ENCODE peak calls at places on chromosomes 3 and 15, in four cellular contexts. G is HepG2; M is cardiac fibroblast; Z is naive thymus-derived CD4-positive, alpha-beta T cell. R is an unnamed sample.

GRCh38 chr15:43776101-43776717 is 557 bp downstream of the ELL3 start:
- DNase-seq in Z (no peak), M (no peak), G (no peak), R (no peak)

GRCh38 chr15:66133247-66133646 is 120.3 kb downstream of the MEGF11 start:
- DNase-seq in Z (no peak), M (no peak), G (no peak), R (no peak)

GRCh38 chr15:70605606-70606410 is 157.6 kb downstream of the UACA start:
- DNase-seq in Z (no peak), M (peak), G (peak), R (no peak)

GRCh38 chr3:62569609-62570008 is 196.3 kb upstream of the FEZF2 start:
- DNase-seq in Z (no peak), G (no peak), M (no peak), R (no peak)

GRCh38 chr15:33008284-33009011 is 186.1 kb downstream of the FMN1 start:
- DNase-seq in M (peak), Z (no peak), G (no peak), R (no peak)

GRCh38 chr3:185332026-185332735 is 30.8 kb upstream of the MAP3K13 start:
- DNase-seq in Z (no peak), G (peak), M (peak), R (no peak)

GRCh38 chr15:64455951-64456350 is 4.4 kb upstream of the ZNF609 start:
- DNase-seq in Z (no peak), M (no peak), G (no peak), R (no peak)

GRCh38 chr3:71659758-71660666 is 65.2 kb downstream of the EIF4E3 start:
- DNase-seq in Z (no peak), G (no peak), M (no peak), R (peak)

GRCh38 chr3:56823421-56823926 is 21.7 kb upstream of the ARHGEF3 start:
- DNase-seq in M (no peak), G (no peak), Z (no peak), R (no peak)

GRCh38 chr3:52791396-52791795 is 3.2 kb upstream of the ITIH3 start:
- DNase-seq in Z (no peak), G (no peak), M (no peak), R (no peak)

GRCh38 chr3:48367201-48367600 is 4.8 kb upstream of the FBXW12 start:
- DNase-seq in G (no peak), Z (no peak), M (no peak), R (no peak)

GRCh38 chr3:52245322-52246263 is at the start of gene PPM1M:
- DNase-seq in M (peak), G (no peak), Z (peak), R (no peak)

GRCh38 chr15:66429117-66429516 is 42.4 kb downstream of the MAP2K1 start:
- DNase-seq in G (no peak), Z (no peak), M (no peak), R (no peak)

GRCh38 chr15:45586990-45587860 is at the start of gene BLOC1S6:
- DNase-seq in M (peak), G (peak), Z (peak), R (peak)

GRCh38 chr3:82707035-82707434 is 945.6 kb upstream of the GBE1 start:
- DNase-seq in M (no peak), G (no peak), Z (no peak), R (no peak)

GRCh38 chr15:90716317-90716975 is 700 bp upstream of the BLM start:
- DNase-seq in G (no peak), M (peak), Z (no peak), R (no peak)

GRCh38 chr3:14410501-14411165 is 8.2 kb downstream of the SLC6A6 start:
- DNase-seq in M (peak), G (peak), Z (no peak), R (no peak)

GRCh38 chr3:135918600-135918999 is 46.9 kb upstream of the PPP2R3A start:
- DNase-seq in Z (no peak), M (peak), G (peak), R (no peak)

GRCh38 chr3:138323971-138324370 is 5.7 kb downstream of the NME9 start:
- DNase-seq in Z (no peak), M (no peak), G (no peak), R (no peak)

GRCh38 chr3:150760431-150761200 is 2.4 kb downstream of the SIAH2 start:
- DNase-seq in M (no peak), Z (no peak), G (no peak), R (no peak)

GRCh38 chr3:63979093-63979492 is 44.2 kb downstream of the PSMD6 start:
- DNase-seq in G (no peak), Z (no peak), M (peak), R (peak)

GRCh38 chr15:90358124-90359033 is 6.3 kb downstream of the ZNF774 start:
- DNase-seq in G (no peak), Z (no peak), M (peak), R (no peak)

GRCh38 chr3:133119146-133119545 is 81.0 kb downstream of the TMEM108 start:
- DNase-seq in M (no peak), Z (no peak), G (no peak), R (no peak)

GRCh38 chr15:32649336-32649735 is 7.8 kb downstream of the SCG5 start:
- DNase-seq in G (peak), Z (no peak), M (peak), R (no peak)

GRCh38 chr3:128075516-128076464 is 23.6 kb downstream of the SEC61A1 start:
- DNase-seq in M (peak), Z (peak), G (no peak), R (peak)

GRCh38 chr3:162710332-162711112 is 1213.9 kb downstream of the OTOL1 start:
- DNase-seq in Z (no peak), M (no peak), G (no peak), R (no peak)

DNA sequence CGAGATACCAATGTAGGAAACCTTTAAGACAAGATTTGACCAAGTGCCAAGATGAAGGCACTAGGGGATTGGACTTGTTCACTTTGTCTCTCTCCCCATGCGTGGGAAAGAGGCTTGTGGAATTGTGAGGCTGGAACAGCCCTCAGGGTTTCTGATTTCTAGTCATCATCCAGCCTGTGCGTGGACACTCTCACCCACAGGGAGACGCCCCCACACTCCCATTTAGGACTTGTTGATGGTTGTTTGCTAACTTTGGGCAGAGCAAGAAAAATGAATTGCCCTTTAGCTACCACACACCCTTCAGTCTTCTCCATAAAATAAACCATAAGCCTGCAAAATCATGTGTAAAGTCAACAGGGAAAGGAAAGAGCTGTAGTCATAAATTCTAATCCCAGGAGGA is 18.4 kb downstream of the ACKR2 start:
- DNase-seq in G (no peak), Z (no peak), M (no peak), R (no peak)
- H3K4me3 ChIP-seq in G (no peak), Z (no peak), M (no peak), R (no peak)

DNA sequence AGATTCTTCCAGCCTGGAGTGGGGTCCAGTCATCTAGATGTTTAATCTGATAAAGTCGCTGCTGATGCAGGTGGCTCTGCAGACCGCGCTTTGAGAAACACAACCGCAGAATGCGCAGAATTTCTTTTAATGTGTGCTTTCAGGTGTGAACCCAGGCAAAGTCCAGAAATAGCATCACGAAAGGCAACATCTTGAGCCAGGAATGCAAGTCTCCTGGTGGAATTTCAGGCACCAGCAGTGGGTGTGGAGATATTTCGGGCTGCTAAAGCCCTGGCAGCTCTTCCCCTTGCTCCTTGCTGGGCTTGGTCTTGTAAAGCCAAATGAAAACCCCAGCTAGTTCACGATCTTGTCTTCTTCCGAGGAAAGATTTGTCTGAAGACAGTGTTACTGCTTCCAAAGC is 67.3 kb upstream of the SLC25A26 start:
- DNase-seq in Z (no peak), G (no peak), M (no peak), R (no peak)
- H3K4me3 ChIP-seq in Z (no peak), G (no peak), M (peak), R (no peak)

GRCh38 chr3:112785321-112786001 is 61.2 kb downstream of the CD200R1L start:
- DNase-seq in M (no peak), G (no peak), Z (no peak), R (no peak)
- H3K4me3 ChIP-seq in M (no peak), G (no peak), Z (no peak), R (no peak)

GRCh38 chr3:152204218-152204617 is 64.5 kb upstream of the MBNL1 start:
- DNase-seq in Z (no peak), G (no peak), M (no peak), R (no peak)
- H3K4me3 ChIP-seq in Z (peak), G (no peak), M (no peak), R (no peak)

DNA sequence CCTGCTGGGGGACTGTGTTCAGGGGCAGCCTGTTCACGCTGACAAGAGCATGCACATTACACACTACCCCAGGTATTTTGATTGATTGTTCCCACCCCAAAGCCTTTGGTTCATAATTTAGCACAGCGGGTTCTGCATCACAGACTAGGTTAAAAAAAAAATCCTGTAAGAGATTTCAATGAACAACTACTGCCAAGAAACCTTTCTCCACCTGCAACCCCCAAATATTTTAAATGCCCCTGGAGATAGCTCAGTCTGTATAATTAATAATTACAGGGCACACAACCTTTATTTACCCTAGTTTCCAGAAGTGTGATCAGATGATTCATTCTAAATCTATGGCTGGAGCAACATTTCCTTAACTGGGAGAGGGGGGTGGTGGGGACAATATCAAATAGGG is 87.6 kb downstream of the NR2F2 start:
- DNase-seq in G (no peak), Z (no peak), M (no peak), R (no peak)
- H3K4me3 ChIP-seq in G (no peak), Z (no peak), M (no peak), R (no peak)